ENCODE peak calls at places on chromosome 10, in eight cellular contexts. Q is CD4-positive, alpha-beta T cell; J is progenitor cell of endocrine pancreas; W is WTC11; E is neural progenitor cell; Z is A549; C is fibroblast of lung; R is body of pancreas. M is an unnamed sample.

GRCh38 chr10:76359001-76359400 is 927.6 kb downstream of the LRMDA start:
- DNase-seq in C (peak), Q (no peak), E (no peak), J (no peak), Z (no peak), R (no peak), W (no peak), M (no peak)

GRCh38 chr10:132961864-132962622 is 19.7 kb upstream of the CFAP46 start:
- DNase-seq in W (peak), J (peak), Z (peak), C (peak), E (peak), R (peak), Q (peak), M (peak)

GRCh38 chr10:19302117-19302516 is 253.5 kb downstream of the MALRD1 start:
- DNase-seq in E (no peak), J (no peak), C (peak), Q (no peak), R (no peak), W (no peak), Z (no peak), M (no peak)

GRCh38 chr10:90407116-90407515 is 450.7 kb downstream of the HTR7 start:
- DNase-seq in E (no peak), W (no peak), J (no peak), Q (no peak), C (peak), R (no peak), Z (no peak), M (no peak)

GRCh38 chr10:78405781-78406180 is 372.1 kb downstream of the RPS24 start:
- DNase-seq in J (no peak), R (no peak), W (no peak), Z (no peak), E (no peak), C (no peak), Q (no peak), M (no peak)

GRCh38 chr10:117266400-117266799 is 25.5 kb downstream of the SLC18A2 start:
- DNase-seq in W (no peak), Z (no peak), Q (no peak), J (no peak), E (no peak), C (no peak), R (no peak), M (no peak)

GRCh38 chr10:44966129-44966815 is 6.7 kb downstream of the RASSF4 start:
- DNase-seq in Q (no peak), W (no peak), Z (no peak), E (no peak), J (no peak), C (no peak), R (no peak), M (no peak)

GRCh38 chr10:95408148-95408930 is 117.5 kb upstream of the PDLIM1 start:
- DNase-seq in C (no peak), Z (no peak), R (no peak), E (no peak), J (no peak), Q (no peak), W (no peak), M (no peak)

GRCh38 chr10:85599081-85599480 is 767.5 kb downstream of the GRID1 start:
- DNase-seq in C (no peak), E (no peak), W (no peak), R (no peak), Q (no peak), J (no peak), Z (no peak), M (no peak)

GRCh38 chr10:59268460-59268859 is 92.0 kb downstream of the PHYHIPL start:
- DNase-seq in E (no peak), J (no peak), R (no peak), Q (no peak), Z (no peak), W (no peak), C (no peak), M (no peak)

GRCh38 chr10:98460837-98461499 is 14.2 kb upstream of the HPS1 start:
- DNase-seq in E (no peak), Z (peak), J (no peak), C (peak), R (peak), W (no peak), Q (no peak), M (no peak)

GRCh38 chr10:59688921-59689351 is 20.7 kb downstream of the SLC16A9 start:
- DNase-seq in J (no peak), Q (no peak), E (no peak), R (no peak), Z (no peak), C (no peak), W (no peak), M (no peak)

GRCh38 chr10:34299105-34299611 is 515.9 kb downstream of the PARD3 start:
- DNase-seq in W (no peak), Q (no peak), J (no peak), C (peak), Z (no peak), E (no peak), R (no peak), M (no peak)

GRCh38 chr10:9944690-9945089 is 1073.0 kb upstream of the CELF2 start:
- DNase-seq in Z (no peak), W (no peak), J (no peak), Q (no peak), E (no peak), R (no peak), C (no peak), M (no peak)

GRCh38 chr10:27779462-27779861 is 33.8 kb upstream of the MKX start:
- DNase-seq in W (no peak), C (no peak), E (no peak), Q (no peak), J (no peak), Z (no peak), R (no peak), M (no peak)

GRCh38 chr10:115659616-115660015 is 566.5 kb downstream of the ATRNL1 start:
- DNase-seq in C (peak), Q (no peak), R (no peak), W (no peak), J (no peak), E (no peak), Z (no peak), M (no peak)

GRCh38 chr10:102509387-102509786 is 5.6 kb downstream of the SUFU start:
- DNase-seq in W (no peak), R (no peak), E (no peak), Z (no peak), J (no peak), C (peak), Q (no peak), M (no peak)

GRCh38 chr10:76286536-76286935 is 855.1 kb downstream of the LRMDA start:
- DNase-seq in E (no peak), W (no peak), R (no peak), C (peak), Q (no peak), Z (no peak), J (no peak), M (no peak)

GRCh38 chr10:133608855-133609254 is 17.7 kb downstream of the FRG2B start:
- DNase-seq in E (no peak), Z (peak), C (peak), J (no peak), R (no peak), Q (no peak), W (no peak), M (no peak)

GRCh38 chr10:49265885-49266284 is 33.1 kb upstream of the C10orf71 start:
- DNase-seq in J (no peak), C (no peak), E (no peak), W (no peak), Z (no peak), Q (no peak), R (no peak), M (no peak)

GRCh38 chr10:5574642-5575131 is 49.9 kb downstream of the CALML3 start:
- DNase-seq in W (no peak), J (no peak), Z (no peak), Q (no peak), E (no peak), C (no peak), R (no peak), M (no peak)

GRCh38 chr10:110498982-110499795 is 1.5 kb downstream of the DUSP5 start:
- DNase-seq in E (peak), C (peak), Q (no peak), R (no peak), Z (no peak), J (no peak), W (peak), M (no peak)

GRCh38 chr10:110206988-110207804 is at the start of gene MXI1:
- DNase-seq in J (peak), C (peak), E (peak), W (peak), Q (no peak), R (peak), Z (peak), M (peak)

GRCh38 chr10:117680611-117681010 is 138.1 kb downstream of the EMX2 start:
- DNase-seq in W (no peak), Z (no peak), C (no peak), Q (no peak), R (no peak), E (no peak), J (no peak), M (no peak)

GRCh38 chr10:34979938-34980337 is 110.2 kb downstream of the CUL2 start:
- DNase-seq in J (no peak), C (no peak), Q (no peak), R (no peak), E (no peak), W (no peak), Z (no peak), M (no peak)

GRCh38 chr10:5491477-5491876 is 7.9 kb downstream of the CALML5 start:
- DNase-seq in C (no peak), W (no peak), Z (no peak), Q (no peak), J (no peak), E (no peak), R (no peak), M (no peak)

GRCh38 chr10:33534455-33534854 is 200.0 kb upstream of the NRP1 start:
- DNase-seq in E (no peak), Z (no peak), C (no peak), Q (no peak), W (no peak), R (no peak), J (no peak), M (no peak)

GRCh38 chr10:102611514-102612095 is 32.7 kb upstream of the TRIM8 start:
- DNase-seq in W (no peak), E (no peak), Z (no peak), C (peak), J (no peak), R (no peak), Q (no peak), M (no peak)

GRCh38 chr10:68144709-68145108 is 35.4 kb downstream of the MYPN start:
- DNase-seq in E (no peak), J (no peak), C (no peak), R (no peak), Z (no peak), Q (no peak), W (no peak), M (no peak)

GRCh38 chr10:78286186-78286585 is 252.5 kb downstream of the RPS24 start:
- DNase-seq in Q (no peak), W (peak), E (peak), Z (no peak), J (no peak), C (no peak), R (no peak), M (no peak)

GRCh38 chr10:87691515-87692070 is 31.9 kb downstream of the PAPSS2 start:
- DNase-seq in E (no peak), Q (no peak), J (no peak), R (no peak), W (no peak), C (no peak), Z (no peak), M (no peak)

GRCh38 chr10:27687808-27688207 is 57.8 kb downstream of the MKX start:
- DNase-seq in W (no peak), R (no peak), Q (no peak), Z (no peak), J (no peak), C (no peak), E (no peak), M (no peak)

GRCh38 chr10:89360153-89360552 is 17.7 kb upstream of the IFIT1B start:
- DNase-seq in R (no peak), Q (no peak), E (no peak), J (no peak), C (no peak), W (no peak), Z (no peak), M (no peak)

GRCh38 chr10:89475137-89475536 is 60.3 kb downstream of the SLC16A12 start:
- DNase-seq in Z (no peak), Q (no peak), E (peak), C (no peak), W (no peak), J (no peak), R (no peak), M (no peak)

GRCh38 chr10:48450233-48450810 is 143.8 kb downstream of the MAPK8 start:
- DNase-seq in J (no peak), E (no peak), Q (no peak), Z (no peak), C (no peak), W (no peak), R (no peak), M (peak)

GRCh38 chr10:35754489-35754888 is 112.4 kb upstream of the FZD8 start:
- DNase-seq in Q (no peak), E (no peak), W (no peak), Z (no peak), C (no peak), R (no peak), J (no peak), M (no peak)

GRCh38 chr10:113108180-113108835 is 158.3 kb downstream of the TCF7L2 start:
- DNase-seq in R (no peak), E (peak), Q (no peak), W (peak), C (no peak), Z (no peak), J (peak), M (no peak)

GRCh38 chr10:335151-335800 is 200.0 kb downstream of the ZMYND11 start:
- DNase-seq in W (no peak), Q (no peak), Z (peak), C (peak), E (no peak), J (no peak), R (no peak), M (no peak)

GRCh38 chr10:126716366-126716765 is 45.9 kb upstream of the C10orf90 start:
- DNase-seq in Z (no peak), J (no peak), E (no peak), W (no peak), C (no peak), R (no peak), Q (no peak), M (no peak)
- TF ChIP-seq CTCF in Z (no peak), J (no peak), E (no peak), W (no peak), C (no peak), R (no peak), Q (no peak), M (no peak)

GRCh38 chr10:81479316-81479715 is 395.7 kb upstream of the NRG3 start:
- DNase-seq in Z (no peak), J (no peak), E (peak), Q (no peak), C (no peak), W (no peak), R (no peak), M (no peak)
- TF ChIP-seq CTCF in Z (no peak), J (peak), E (peak), Q (no peak), C (no peak), W (peak), R (no peak), M (no peak)

GRCh38 chr10:29141761-29142160 is 147.1 kb upstream of the LYZL1 start:
- DNase-seq in J (no peak), W (no peak), Q (no peak), R (no peak), E (no peak), C (peak), Z (no peak), M (no peak)

GRCh38 chr10:29140151-29140550 is 148.7 kb upstream of the LYZL1 start:
- DNase-seq in J (no peak), Q (no peak), W (no peak), Z (no peak), E (no peak), C (no peak), R (no peak), M (no peak)

GRCh38 chr10:29140991-29141390 is 147.9 kb upstream of the LYZL1 start:
- DNase-seq in E (no peak), Q (no peak), J (no peak), R (no peak), C (peak), Z (peak), W (no peak), M (no peak)

GRCh38 chr10:29144126-29144525 is 144.7 kb upstream of the LYZL1 start:
- DNase-seq in E (no peak), W (no peak), C (peak), R (no peak), J (no peak), Q (no peak), Z (no peak), M (no peak)

DNA sequence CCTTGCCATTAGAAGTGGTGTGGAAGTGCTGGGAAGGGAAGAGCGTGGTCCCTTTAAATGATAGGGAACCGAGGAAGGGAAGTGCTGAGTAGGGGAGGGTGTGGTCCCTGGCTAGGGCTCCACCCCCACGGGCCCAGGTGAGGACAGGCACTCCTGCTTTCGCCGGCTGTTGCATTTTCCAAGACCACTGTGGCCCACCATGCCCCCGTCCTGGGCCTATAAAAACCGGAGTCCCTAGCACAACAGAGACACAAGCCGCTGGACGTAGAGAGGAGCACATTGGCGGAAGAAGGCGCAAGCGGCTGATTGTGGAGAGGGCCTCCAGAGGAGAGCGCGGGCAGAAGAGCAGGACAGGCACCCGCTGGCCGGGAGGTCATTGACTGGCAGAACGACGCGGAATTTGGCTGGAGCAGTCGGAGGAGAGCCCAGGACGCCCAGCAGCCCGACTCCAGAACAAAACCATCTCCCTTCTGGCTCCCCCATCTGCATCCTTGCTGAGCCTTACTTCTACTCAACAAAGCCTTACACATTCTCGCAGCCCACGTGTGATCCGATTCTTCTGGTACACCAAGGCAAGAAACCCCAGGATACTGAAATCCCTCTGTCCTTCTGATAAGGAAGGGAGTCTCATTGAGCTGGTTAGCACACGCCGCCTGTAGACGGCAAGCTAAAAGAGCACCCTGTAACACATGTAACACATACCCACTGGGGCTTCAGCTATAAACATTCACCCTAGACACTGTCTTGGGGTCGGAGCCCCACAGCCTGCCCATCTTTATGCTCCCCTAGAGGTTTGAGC is 146.2 kb upstream of the LYZL1 start:
- DNase-seq in R (no peak), C (no peak), J (no peak), E (peak), Q (no peak), W (peak), Z (no peak), M (no peak)
- TF ChIP-seq CTCF in R (no peak), C (no peak), J (peak), E (peak), Q (no peak), W (no peak), Z (no peak), M (no peak)

GRCh38 chr10:43197834-43198681 is 59.8 kb downstream of the CSGALNACT2 start:
- DNase-seq in Q (no peak), Z (peak), J (no peak), E (peak), R (no peak), C (no peak), W (peak), M (no peak)
- TF ChIP-seq CTCF in Q (no peak), Z (no peak), J (peak), E (peak), R (peak), C (peak), W (peak), M (no peak)

DNA sequence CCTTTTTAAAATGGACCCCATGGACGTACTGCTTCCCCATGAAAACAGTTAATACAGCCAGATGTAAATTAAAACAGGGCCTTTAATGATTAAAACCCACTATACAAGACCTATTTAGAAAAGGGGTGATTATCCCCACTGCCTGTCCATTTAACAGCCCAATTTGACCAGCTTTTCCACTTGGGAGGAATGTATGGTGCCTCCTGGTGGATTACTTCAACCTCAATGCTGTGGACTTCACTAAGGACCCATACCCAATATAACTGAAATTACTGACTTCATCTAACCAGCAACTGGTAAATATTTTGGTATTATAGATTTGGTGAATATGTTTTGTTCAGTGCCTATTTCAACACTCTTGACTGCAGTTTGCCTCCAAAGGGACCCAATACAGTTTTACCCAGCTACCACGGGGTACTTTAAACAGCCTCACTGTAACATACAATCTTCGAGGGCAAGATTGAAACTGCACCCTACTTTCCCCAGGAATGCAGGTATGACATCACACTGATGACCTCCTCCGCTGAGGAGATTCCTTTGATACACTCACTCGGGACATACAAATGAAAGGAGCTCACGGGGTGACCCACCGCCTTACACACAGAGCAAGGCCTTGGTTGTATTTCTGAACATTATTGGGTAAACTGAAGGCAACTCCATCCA is 192.8 kb downstream of the DNAJC1 start:
- DNase-seq in E (no peak), Q (no peak), C (peak), Z (no peak), R (no peak), W (no peak), J (no peak), M (no peak)
- TF ChIP-seq CTCF in E (no peak), Q (no peak), C (no peak), Z (no peak), R (no peak), W (no peak), J (no peak), M (no peak)

GRCh38 chr10:70980687-70981086 is 92.3 kb upstream of the PCBD1 start:
- DNase-seq in E (no peak), J (no peak), Z (no peak), R (no peak), Q (no peak), C (no peak), W (no peak), M (no peak)
- TF ChIP-seq CTCF in E (no peak), J (no peak), Z (no peak), R (no peak), Q (no peak), C (no peak), W (no peak), M (no peak)

DNA sequence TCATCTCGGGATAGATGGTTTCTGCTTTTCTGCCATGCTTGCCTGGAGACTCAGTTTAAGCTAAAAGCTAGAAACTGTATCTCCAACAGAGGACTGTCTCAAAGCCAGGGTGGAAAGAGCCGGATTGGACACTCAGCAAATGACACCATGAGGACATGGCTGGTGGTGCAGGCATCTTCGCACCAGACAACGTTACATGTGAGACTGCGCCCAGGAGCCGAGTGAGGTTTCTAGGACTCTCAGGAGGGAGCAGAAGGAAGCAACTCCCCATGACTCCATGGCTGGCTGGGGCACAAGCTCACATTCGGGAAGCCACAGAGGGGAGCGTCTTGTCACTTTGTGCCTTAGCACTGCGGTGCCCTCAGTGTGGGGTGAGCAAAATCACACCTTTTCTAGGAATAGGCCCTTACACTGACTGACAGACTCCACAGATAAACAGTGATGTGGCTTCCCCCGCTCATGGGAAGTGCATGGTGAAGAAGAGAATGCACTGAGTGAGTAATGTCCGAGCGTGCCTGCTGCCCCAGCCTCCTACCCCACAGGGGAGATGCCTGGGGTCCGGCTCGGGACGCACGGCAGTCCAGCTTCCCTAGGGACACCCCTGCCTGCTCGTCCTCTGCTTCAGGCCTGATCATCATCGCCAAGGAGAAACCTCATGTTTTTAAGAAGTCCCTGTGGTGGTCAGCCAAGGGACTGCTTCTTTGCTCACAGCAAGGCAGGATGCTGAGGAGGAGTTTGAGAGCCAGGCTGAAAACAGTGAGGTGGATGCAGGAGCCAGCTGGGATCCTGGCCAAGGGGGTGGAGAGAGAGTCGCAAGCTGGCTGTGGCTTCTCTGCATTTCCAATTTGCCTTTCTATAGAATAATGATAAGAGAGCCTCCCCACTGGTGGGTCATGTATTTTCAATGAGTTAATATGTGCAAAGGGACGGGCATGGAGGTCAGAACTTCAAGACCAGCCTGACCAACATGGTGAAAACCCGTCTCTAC is 52.2 kb upstream of the FXYD4 start:
- DNase-seq in Q (no peak), E (no peak), J (no peak), R (no peak), W (no peak), C (no peak), Z (no peak), M (no peak)
- TF ChIP-seq CTCF in Q (no peak), E (no peak), J (no peak), R (no peak), W (no peak), C (no peak), Z (no peak), M (no peak)

M was measured in activated B cell treated with CpG ODN at 0.5 μM for 24 hours.